ENCODE peak calls at places on chromosomes 4 and X, in nine cellular contexts. K is body of pancreas, H is right atrium auricular region, B is psoas muscle, I is ovary, Z is aorta, A is dorsolateral prefrontal cortex, Q is GM23338, C is right lobe of liver. N is an unnamed sample.

GRCh38 chrX:113124693-113125092 is 284.1 kb upstream of the AMOT start:
- DNase-seq in K (no peak), H (no peak), B (no peak), I (no peak), Z (no peak), A (no peak), Q (peak; percentile 5), C (no peak), N (no peak)

GRCh38 chr4:173171098-173171497 is 2.5 kb downstream of the GALNT7 start:
- DNase-seq in K (no peak), H (no peak), B (no peak), I (no peak), Z (no peak), A (no peak), Q (peak; percentile 64), C (no peak), N (no peak)

GRCh38 chr4:87073570-87074470 is 139.0 kb downstream of the AFF1 start:
- DNase-seq in K (no peak), H (no peak), B (no peak), I (no peak), Z (no peak), A (peak; percentile 60), Q (no peak), C (peak; percentile 53), N (peak; percentile 65)

GRCh38 chrX:41449615-41450014 is 2.5 kb downstream of the NYX start:
- DNase-seq in K (no peak), H (no peak), B (no peak), I (no peak), Z (no peak), A (no peak), Q (no peak), C (no peak), N (no peak)

GRCh38 chrX:56228914-56229313 is 3.2 kb upstream of the KLF8 start:
- DNase-seq in K (no peak), H (no peak), B (no peak), I (no peak), Z (no peak), A (no peak), Q (peak; percentile 3), C (no peak), N (no peak)

GRCh38 chr4:43682551-43682950 is 766.1 kb downstream of the KCTD8 start:
- DNase-seq in K (no peak), H (no peak), B (no peak), I (no peak), Z (no peak), A (no peak), Q (no peak), C (no peak), N (no peak)

GRCh38 chrX:91122141-91122540 is 312.5 kb upstream of the PABPC5 start:
- DNase-seq in K (no peak), H (no peak), B (no peak), I (no peak), Z (no peak), A (no peak), Q (no peak), C (no peak), N (no peak)

GRCh38 chr4:16860506-16860905 is 37.9 kb downstream of the LDB2 start:
- DNase-seq in K (no peak), H (no peak), B (no peak), I (no peak), Z (no peak), A (no peak), Q (no peak), C (no peak), N (no peak)

GRCh38 chrX:13742397-13743176 is 8.0 kb downstream of the OFD1 start:
- DNase-seq in K (no peak), H (no peak), B (no peak), I (no peak), Z (no peak), A (no peak), Q (peak; percentile 16), C (no peak), N (no peak)

GRCh38 chr4:79178770-79179169 is 147.1 kb downstream of the NAA11 start:
- DNase-seq in K (no peak), H (no peak), B (no peak), I (peak; percentile 59), Z (no peak), A (no peak), Q (no peak), C (no peak), N (no peak)

GRCh38 chrX:24682739-24683432 is 10.8 kb upstream of the POLA1 start:
- DNase-seq in K (no peak), H (no peak), B (no peak), I (no peak), Z (no peak), A (no peak), Q (no peak), C (no peak), N (no peak)

GRCh38 chr4:623914-624626 is 1.3 kb upstream of the PDE6B start:
- DNase-seq in K (no peak), H (no peak), B (no peak), I (no peak), Z (peak; percentile 53), A (no peak), Q (peak; percentile 37), C (no peak), N (no peak)

GRCh38 chr4:140219567-140219966 is 65.6 kb upstream of the MAML3 start:
- DNase-seq in K (no peak), H (no peak), B (no peak), I (no peak), Z (no peak), A (no peak), Q (no peak), C (no peak), N (no peak)

GRCh38 chr4:190020790-190021717 is 6.0 kb downstream of the FRG2 start:
- DNase-seq in K (peak; percentile 62), H (no peak), B (no peak), I (no peak), Z (no peak), A (no peak), Q (peak; percentile 92), C (peak; percentile 64), N (peak; percentile 74)

GRCh38 chr4:100379583-100380105 is 138.2 kb downstream of the EMCN start:
- DNase-seq in K (no peak), H (no peak), B (no peak), I (no peak), Z (no peak), A (no peak), Q (no peak), C (no peak), N (no peak)

DNA sequence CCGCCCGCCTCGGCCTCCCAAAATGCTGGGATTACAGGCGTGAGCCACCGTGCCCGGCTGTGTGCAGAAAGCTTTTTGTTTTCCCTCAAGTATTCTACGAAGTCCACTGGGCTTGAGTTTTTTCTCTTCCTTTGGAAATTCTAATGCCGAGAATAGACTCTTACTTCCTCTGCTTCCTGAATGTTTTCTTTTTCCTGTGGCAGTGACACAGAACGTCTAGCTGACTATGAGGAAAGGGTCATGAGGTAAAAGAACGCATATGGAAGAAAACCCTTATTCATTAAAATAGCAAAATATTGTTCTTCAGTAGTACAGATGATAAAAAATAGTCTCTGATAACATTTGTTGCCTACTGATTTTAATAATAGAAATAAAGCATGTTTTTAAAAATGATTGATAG is 4.9 kb upstream of the SLC25A4 start:
- DNase-seq in K (no peak), H (no peak), B (no peak), I (no peak), Z (no peak), A (no peak), Q (no peak), C (no peak), N (no peak)
- H3K27ac ChIP-seq in K (no peak overlapping the region), H (peak overlapping the region; percentile 10), B (no peak overlapping the region), I (peak overlapping the region; percentile 85), Z (no peak overlapping the region), A (no peak overlapping the region), Q (no peak overlapping the region), C (no peak overlapping the region), N (no peak overlapping the region)

GRCh38 chr4:118285931-118286330 is 66.9 kb downstream of the PRSS12 start:
- DNase-seq in K (no peak), H (no peak), B (no peak), I (no peak), Z (no peak), A (no peak), Q (no peak), C (no peak), N (no peak)

GRCh38 chr4:118282692-118283091 is 70.1 kb downstream of the PRSS12 start:
- DNase-seq in K (peak; percentile 48), H (no peak), B (peak; percentile 12), I (no peak), Z (no peak), A (no peak), Q (no peak), C (peak; percentile 71), N (no peak)

GRCh38 chr4:118286685-118287084 is 66.1 kb downstream of the PRSS12 start:
- DNase-seq in K (no peak), H (no peak), B (no peak), I (no peak), Z (no peak), A (no peak), Q (no peak), C (no peak), N (no peak)

GRCh38 chr4:118281611-118282442 is 71.0 kb downstream of the PRSS12 start:
- DNase-seq in K (peak; percentile 40), H (no peak), B (peak; percentile 17), I (peak; percentile 31), Z (no peak), A (no peak), Q (no peak), C (no peak), N (no peak)

GRCh38 chr4:118284169-118284568 is 68.6 kb downstream of the PRSS12 start:
- DNase-seq in K (no peak), H (no peak), B (no peak), I (no peak), Z (no peak), A (no peak), Q (no peak), C (no peak), N (no peak)
- H3K27ac ChIP-seq in K (no peak overlapping the region), H (no peak overlapping the region), B (no peak overlapping the region), I (no peak overlapping the region), Z (no peak overlapping the region), A (no peak overlapping the region), Q (peak overlapping the region; percentile 30), C (no peak overlapping the region), N (no peak overlapping the region)

GRCh38 chr4:19047481-19047880 is 1025.9 kb upstream of the LCORL start:
- DNase-seq in K (no peak), H (no peak), B (no peak), I (no peak), Z (no peak), A (no peak), Q (no peak), C (no peak), N (no peak)
- H3K27ac ChIP-seq in K (no peak overlapping the region), H (no peak overlapping the region), B (no peak overlapping the region), I (no peak overlapping the region), Z (no peak overlapping the region), A (no peak overlapping the region), Q (no peak overlapping the region), C (no peak overlapping the region), N (no peak overlapping the region)

DNA sequence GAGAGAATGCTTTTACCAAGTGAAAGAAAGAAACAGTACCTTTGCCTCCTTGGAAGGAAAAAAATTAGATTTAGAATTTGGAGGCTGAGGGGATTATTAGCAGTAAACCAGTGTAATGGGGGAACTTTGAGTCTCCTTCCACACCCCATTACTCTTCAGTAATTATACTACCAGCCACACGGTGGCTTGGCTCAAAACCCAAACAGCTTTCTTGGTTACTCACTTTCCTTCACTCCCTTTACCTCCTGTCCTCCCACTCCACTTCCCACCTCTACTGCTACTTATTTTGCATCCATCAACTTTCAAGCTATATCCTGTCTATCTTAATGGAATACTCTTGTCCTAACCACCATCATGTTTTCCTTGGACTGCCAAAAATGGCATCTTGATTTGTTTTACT is 310.6 kb upstream of the AADAT start:
- DNase-seq in K (no peak), H (no peak), B (no peak), I (no peak), Z (no peak), A (no peak), Q (peak; percentile 29), C (no peak), N (no peak)
- H3K27ac ChIP-seq in K (no peak overlapping the region), H (no peak overlapping the region), B (no peak overlapping the region), I (no peak overlapping the region), Z (no peak overlapping the region), A (no peak overlapping the region), Q (no peak overlapping the region), C (no peak overlapping the region), N (no peak overlapping the region)